ENCODE peak calls at places on chromosomes 6 and 20, in five cellular contexts. A is A549, Y is HepG2, O is K562, J is H1. F is an unnamed sample.

GRCh38 chr6:106894978-106895702 is 79.4 kb downstream of the CD24 start:
- DNase-seq in A (peak), Y (peak), O (peak), J (no peak), F (no peak)

GRCh38 chr6:44228433-44228832 is 5.0 kb downstream of the SLC29A1 start:
- DNase-seq in A (no peak), Y (no peak), O (no peak), J (no peak), F (no peak)

GRCh38 chr6:48641544-48641943 is 530.5 kb upstream of the PTCHD4 start:
- DNase-seq in A (no peak), Y (no peak), O (no peak), J (no peak), F (no peak)

GRCh38 chr20:62066983-62067433 is 1.3 kb upstream of the TAF4 start:
- DNase-seq in A (no peak), Y (peak), O (peak), J (no peak), F (peak)

GRCh38 chr6:28206527-28207243 is 18.4 kb upstream of the ZSCAN9 start:
- DNase-seq in A (no peak), Y (no peak), O (no peak), J (no peak), F (no peak)

GRCh38 chr20:64077876-64078551 is 1.3 kb downstream of the RGS19 start:
- DNase-seq in A (no peak), Y (no peak), O (no peak), J (no peak), F (no peak)

GRCh38 chr6:126341126-126341525 is 1.2 kb downstream of the CENPW start:
- DNase-seq in A (no peak), Y (no peak), O (no peak), J (no peak), F (no peak)

GRCh38 chr20:3825526-3825925 is 5.2 kb downstream of the AP5S1 start:
- DNase-seq in A (no peak), Y (peak), O (no peak), J (no peak), F (no peak)

GRCh38 chr6:12494161-12494560 is 204.0 kb downstream of the EDN1 start:
- DNase-seq in A (no peak), Y (no peak), O (no peak), J (no peak), F (no peak)

GRCh38 chr6:148578489-148578814 is 168.4 kb upstream of the UST start:
- DNase-seq in A (no peak), Y (no peak), O (no peak), J (no peak), F (no peak)

GRCh38 chr6:74574794-74575193 is 631.1 kb downstream of the COL12A1 start:
- DNase-seq in A (peak), Y (peak), O (peak), J (no peak), F (no peak)

GRCh38 chr20:17854307-17854903 is 114.2 kb downstream of the SNX5 start:
- DNase-seq in A (peak), Y (peak), O (no peak), J (no peak), F (no peak)

GRCh38 chr6:54060286-54060685 is 51.0 kb upstream of the MLIP start:
- DNase-seq in A (no peak), Y (no peak), O (no peak), J (no peak), F (no peak)

GRCh38 chr6:34657307-34657978 is 39.1 kb downstream of the ILRUN start:
- DNase-seq in A (peak), Y (peak), O (peak), J (no peak), F (no peak)

GRCh38 chr20:48619126-48620101 is 208.4 kb downstream of the PREX1 start:
- DNase-seq in A (no peak), Y (no peak), O (no peak), J (no peak), F (no peak)

GRCh38 chr6:92748131-92748530 is 671.2 kb downstream of the EPHA7 start:
- DNase-seq in A (no peak), Y (no peak), O (no peak), J (no peak), F (no peak)

GRCh38 chr20:52200870-52201269 is 9.3 kb upstream of the ZFP64 start:
- DNase-seq in A (no peak), Y (no peak), O (no peak), J (no peak), F (no peak)

GRCh38 chr6:43744931-43745727 is 24.9 kb upstream of the VEGFA start:
- DNase-seq in A (no peak), Y (no peak), O (no peak), J (no peak), F (no peak)

GRCh38 chr6:64290867-64291266 is 655.3 kb downstream of the PHF3 start:
- DNase-seq in A (no peak), Y (no peak), O (no peak), J (no peak), F (no peak)

GRCh38 chr20:63083831-63084562 is 77.2 kb upstream of the BHLHE23 start:
- DNase-seq in A (no peak), Y (peak), O (no peak), J (no peak), F (no peak)

GRCh38 chr20:57851025-57851682 is 141.3 kb upstream of the PMEPA1 start:
- DNase-seq in A (no peak), Y (no peak), O (no peak), J (no peak), F (no peak)

GRCh38 chr6:167292301-167293087 is 1.4 kb downstream of the UNC93A start:
- DNase-seq in A (no peak), Y (no peak), O (no peak), J (no peak), F (no peak)

GRCh38 chr20:24337551-24337950 is 131.9 kb upstream of the SYNDIG1 start:
- DNase-seq in A (no peak), Y (no peak), O (no peak), J (no peak), F (no peak)
- TF ChIP-seq HDAC2 in A (no peak), Y (no peak), O (no peak), J (no peak), F (no peak)

DNA sequence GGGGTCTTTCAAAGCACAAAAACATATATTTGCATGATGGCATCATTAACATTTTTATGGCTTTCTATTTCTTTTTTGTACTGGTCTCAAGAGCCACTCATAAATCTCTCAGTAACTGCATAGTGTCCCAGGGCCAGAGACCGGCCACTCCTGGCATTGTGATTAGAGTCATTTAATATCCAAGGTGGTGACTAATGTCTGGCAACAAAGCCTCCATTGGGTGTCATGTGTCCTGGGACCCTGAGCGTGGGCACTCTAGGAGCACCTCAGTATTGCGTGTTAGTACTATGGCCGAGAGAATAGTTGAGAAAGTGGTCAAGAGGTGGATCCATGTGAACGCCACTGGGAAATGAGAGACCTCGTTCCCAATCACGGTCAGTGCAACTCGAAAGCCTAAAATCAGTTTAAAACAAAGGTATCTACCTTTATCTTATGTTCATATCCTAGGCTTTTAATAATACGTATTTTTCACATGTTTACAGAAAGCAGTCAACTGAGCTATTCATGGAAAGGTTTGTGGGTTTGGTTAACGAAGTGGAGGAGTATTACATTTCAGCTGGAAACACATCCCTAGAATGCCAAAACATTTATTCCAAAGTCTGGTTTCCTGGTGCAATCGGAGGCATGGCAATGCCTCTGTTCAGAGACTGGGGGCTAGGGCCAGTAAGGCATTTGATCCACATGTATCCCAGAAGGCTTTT is 2.7 kb upstream of the ESR1 start:
- DNase-seq in A (no peak), Y (no peak), O (no peak), J (no peak), F (no peak)
- H3K4me2 ChIP-seq in A (no peak), Y (no peak), O (no peak), J (no peak), F (no peak)

DNA sequence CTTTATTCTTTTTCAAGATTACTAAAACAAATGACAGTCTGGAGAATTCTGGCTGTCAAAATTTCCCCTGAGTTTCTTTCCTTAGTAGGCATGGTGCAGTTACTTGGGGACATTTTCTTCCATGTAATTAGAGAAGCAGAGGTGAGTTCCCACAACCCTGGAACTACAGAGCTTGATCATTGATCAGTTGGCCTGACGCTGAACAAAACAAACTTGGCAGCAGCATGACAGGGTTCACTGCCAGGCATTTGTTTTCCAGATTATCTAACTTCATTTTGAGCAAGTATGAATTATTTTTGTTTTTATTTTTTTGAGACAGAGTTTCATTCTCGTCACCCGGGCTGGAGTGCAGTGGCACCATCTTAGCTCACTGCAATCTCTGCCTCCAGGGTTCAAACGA is 22.6 kb downstream of the IYD start:
- DNase-seq in A (no peak), Y (no peak), O (no peak), J (no peak), F (no peak)
- TF ChIP-seq HDAC2 in A (no peak), Y (no peak), O (no peak), J (no peak), F (no peak)

DNA sequence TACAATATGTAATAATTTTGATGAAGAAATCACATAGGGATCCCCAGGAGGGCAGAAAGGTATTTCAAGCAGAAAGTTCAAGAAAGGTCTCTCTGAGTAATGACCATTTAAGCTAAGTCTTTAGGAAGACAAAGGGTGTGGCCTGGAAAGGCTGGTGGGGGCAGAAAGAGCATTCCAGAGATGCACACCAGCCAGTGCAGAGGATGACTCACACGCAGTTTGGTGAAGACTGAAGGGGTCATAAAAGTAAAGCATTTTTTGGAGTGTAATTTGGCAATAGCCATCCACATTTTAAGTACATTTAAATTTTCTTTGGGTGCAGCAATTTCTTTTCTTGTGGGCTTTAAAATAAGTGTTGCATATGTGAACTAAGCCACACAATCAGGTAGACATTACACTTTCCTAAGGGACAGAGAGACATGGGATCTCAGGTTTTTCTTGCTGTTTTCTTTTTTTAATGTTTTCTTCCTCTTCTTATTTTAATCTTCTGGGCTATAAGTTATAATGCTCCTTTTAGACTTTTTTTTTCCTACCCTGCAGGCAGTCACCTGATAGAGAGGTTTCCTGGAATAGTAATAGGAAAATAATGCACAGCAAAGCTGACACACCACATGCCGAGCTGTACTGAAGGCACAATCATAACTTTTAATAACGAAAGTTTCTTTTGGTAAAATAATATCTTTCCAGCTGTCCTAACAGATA is 49.5 kb upstream of the PTPRK start:
- DNase-seq in A (peak), Y (no peak), O (no peak), J (peak), F (no peak)
- H3K4me2 ChIP-seq in A (peak), Y (no peak), O (no peak), J (no peak), F (no peak)

GRCh38 chr6:108359901-108360882 is 65.3 kb downstream of the AFG1L start:
- DNase-seq in A (no peak), Y (no peak), O (no peak), J (no peak), F (no peak)
- TF ChIP-seq HDAC2 in A (no peak), Y (no peak), O (no peak), J (no peak), F (no peak)

DNA sequence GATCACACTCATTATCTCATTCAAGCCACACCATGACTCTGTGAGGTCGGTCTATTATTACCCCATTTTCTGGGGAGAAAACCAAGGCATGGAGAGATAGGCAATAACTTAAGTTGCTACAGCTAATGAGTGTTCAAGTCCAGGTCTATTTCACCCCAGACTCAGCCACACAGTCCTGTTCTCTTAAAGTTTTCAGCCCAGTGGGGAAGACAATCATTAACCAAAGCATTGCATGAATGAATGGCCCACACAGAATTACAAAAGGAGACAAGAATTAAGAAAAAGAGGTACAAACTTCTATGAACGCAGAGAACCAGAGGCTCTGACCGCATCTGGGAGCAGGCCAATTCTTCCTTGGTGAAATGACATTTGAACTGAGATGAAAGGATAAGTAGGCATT is 7.1 kb downstream of the BPI start:
- DNase-seq in A (no peak), Y (no peak), O (no peak), J (no peak), F (no peak)
- H3K4me2 ChIP-seq in A (no peak), Y (no peak), O (no peak), J (no peak), F (no peak)

F was measured in GM12878.